ENCODE peak calls at places on chromosomes 3 and 15, in nine cellular contexts. K is heart left ventricle, N is HCT116, M is HepG2, G is adrenal gland, P is endothelial cell of umbilical vein, L is ovary, R is breast epithelium, C is uterus. Y is an unnamed sample.

GRCh38 chr3:180383332-180384020 is 218.5 kb upstream of the TTC14 start:
- DNase-seq in P (no peak), K (no peak), L (no peak), G (no peak), N (no peak), C (no peak), M (no peak), R (no peak), Y (no peak)

GRCh38 chr3:190721330-190721729 is 141.2 kb downstream of the GMNC start:
- DNase-seq in R (no peak), K (no peak), N (no peak), C (no peak), P (no peak), M (no peak), G (no peak), L (no peak), Y (no peak)

GRCh38 chr3:17544632-17545031 is 197.8 kb downstream of the TBC1D5 start:
- DNase-seq in R (no peak), L (no peak), N (no peak), G (no peak), M (no peak), K (no peak), C (no peak), P (no peak), Y (no peak)

GRCh38 chr3:156608601-156609000 is 53.7 kb upstream of the SSR3 start:
- DNase-seq in K (no peak), R (no peak), G (no peak), L (no peak), C (no peak), M (no peak), N (no peak), P (no peak), Y (no peak)

GRCh38 chr3:139597947-139598346 is 58.4 kb upstream of the RBP1 start:
- DNase-seq in L (no peak), N (no peak), G (no peak), C (no peak), P (no peak), R (no peak), M (no peak), K (no peak), Y (no peak)

GRCh38 chr3:32540899-32541298 is 29.8 kb downstream of the DYNC1LI1 start:
- DNase-seq in L (no peak), R (no peak), C (no peak), P (no peak), G (no peak), K (no peak), M (no peak), N (no peak), Y (no peak)

GRCh38 chr3:13130464-13131193 is 57.4 kb upstream of the IQSEC1 start:
- DNase-seq in R (no peak), G (no peak), M (no peak), N (no peak), C (no peak), K (no peak), L (no peak), P (no peak), Y (no peak)

GRCh38 chr15:94655249-94655648 is 423.9 kb downstream of the MCTP2 start:
- DNase-seq in L (no peak), N (no peak), P (no peak), R (no peak), G (no peak), M (no peak), K (no peak), C (no peak), Y (no peak)

GRCh38 chr3:188242426-188243123 is 88.6 kb downstream of the LPP start:
- DNase-seq in P (peak), C (no peak), R (no peak), G (no peak), M (no peak), L (no peak), K (no peak), N (no peak), Y (no peak)

GRCh38 chr15:39495871-39496459 is 84.9 kb upstream of the THBS1 start:
- DNase-seq in N (no peak), M (no peak), C (no peak), L (peak), P (no peak), K (no peak), R (no peak), G (no peak), Y (no peak)

GRCh38 chr15:90901799-90902655 is 1.1 kb upstream of the MAN2A2 start:
- DNase-seq in M (peak), L (peak), N (peak), R (peak), C (peak), P (peak), G (peak), K (peak), Y (peak)

GRCh38 chr3:45947361-45947760 is 4.1 kb downstream of the CXCR6 start:
- DNase-seq in L (no peak), N (no peak), R (no peak), C (no peak), K (no peak), G (no peak), P (no peak), M (no peak), Y (no peak)

GRCh38 chr3:10434938-10435336 is 70.4 kb downstream of the ATP2B2 start:
- DNase-seq in M (no peak), P (no peak), C (no peak), L (no peak), K (no peak), N (no peak), G (no peak), R (no peak), Y (no peak)

GRCh38 chr3:189013224-189013888 is 158.4 kb upstream of the TPRG1 start:
- DNase-seq in G (no peak), P (no peak), K (no peak), N (no peak), M (no peak), L (no peak), R (no peak), C (no peak), Y (no peak)

GRCh38 chr3:118151164-118151563 is 883.5 kb downstream of the IGSF11 start:
- DNase-seq in K (no peak), L (no peak), R (no peak), P (no peak), C (no peak), N (no peak), G (no peak), M (no peak), Y (no peak)

GRCh38 chr3:114447950-114448479 is 154.2 kb downstream of the TIGIT start:
- DNase-seq in R (no peak), C (no peak), L (no peak), N (no peak), K (no peak), G (no peak), P (no peak), M (no peak), Y (no peak)

GRCh38 chr3:138942861-138943623 is 3.9 kb downstream of the FOXL2 start:
- DNase-seq in P (no peak), C (no peak), G (no peak), L (peak), K (no peak), R (no peak), N (no peak), M (no peak), Y (no peak)

GRCh38 chr3:63795438-63795837 is 23.7 kb upstream of the C3orf49 start:
- DNase-seq in P (no peak), K (no peak), G (no peak), L (no peak), M (no peak), C (no peak), R (no peak), N (no peak), Y (no peak)

GRCh38 chr3:161577662-161578061 is 81.1 kb downstream of the OTOL1 start:
- DNase-seq in G (no peak), R (no peak), L (no peak), C (no peak), P (no peak), N (no peak), M (no peak), K (no peak), Y (no peak)

GRCh38 chr15:69117431-69117841 is 43.0 kb upstream of the GLCE start:
- DNase-seq in P (no peak), C (no peak), R (no peak), G (no peak), M (no peak), K (no peak), N (no peak), L (no peak), Y (no peak)

GRCh38 chr3:182259579-182259978 is 533.7 kb upstream of the ATP11B start:
- DNase-seq in K (peak), M (no peak), R (no peak), N (no peak), L (peak), P (peak), C (no peak), G (no peak), Y (no peak)
- TF ChIP-seq POLR2A in K (no peak), M (no peak), R (no peak), N (no peak), L (no peak), P (no peak), C (no peak), G (no peak), Y (no peak)

DNA sequence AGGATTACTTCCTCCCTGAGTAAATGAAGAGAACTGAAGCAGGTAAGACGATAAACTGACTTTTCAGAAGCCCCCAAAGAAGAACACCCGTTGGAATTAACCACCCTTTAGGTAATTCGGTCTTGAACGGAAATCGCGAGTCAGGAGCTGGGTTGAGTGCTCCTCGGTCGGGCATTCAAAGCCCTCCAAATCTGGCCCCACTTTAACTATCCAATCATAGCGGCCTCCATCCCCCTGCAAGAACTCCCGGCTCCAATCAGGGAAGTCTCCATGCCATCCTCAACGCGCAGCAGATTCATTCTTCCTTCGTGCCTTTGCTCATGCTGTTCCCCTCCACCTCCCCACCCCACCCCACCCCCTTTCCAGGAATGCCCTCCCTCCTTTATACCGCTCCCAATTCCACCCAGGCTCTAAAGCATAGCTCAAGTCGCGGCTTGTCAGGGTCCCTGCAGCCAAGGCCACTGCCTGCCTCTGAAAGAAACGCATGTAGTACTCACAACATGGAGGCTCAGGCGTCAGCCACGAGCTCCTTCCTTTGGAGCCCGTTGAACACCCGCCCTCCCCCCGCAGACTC is 645 bp upstream of the RFX7 start:
- DNase-seq in G (peak), R (no peak), L (peak), C (peak), P (peak), M (peak), N (no peak), K (peak), Y (no peak)
- TF ChIP-seq POLR2A in G (no peak), R (no peak), L (no peak), C (no peak), P (peak), M (peak), N (peak), K (no peak), Y (no peak)

DNA sequence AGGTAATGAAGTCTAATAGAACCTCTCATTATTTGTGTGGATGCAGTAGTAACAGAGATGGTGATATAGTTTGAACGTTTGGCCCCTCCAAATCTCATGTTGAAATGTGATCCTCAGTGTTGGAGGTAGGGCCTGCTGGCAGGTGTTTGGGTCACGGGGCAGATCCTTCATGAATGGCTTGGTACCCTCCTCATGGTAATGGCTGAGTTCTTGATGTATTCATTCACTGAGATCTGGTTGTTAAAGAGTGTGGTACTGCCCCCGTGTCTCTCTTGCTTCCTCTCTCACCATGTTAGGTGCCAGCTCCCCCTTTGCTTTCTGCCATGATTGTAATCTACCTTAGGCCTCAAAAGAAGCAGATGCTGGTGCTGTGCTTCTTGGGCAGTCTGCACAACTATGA is 606.8 kb downstream of the UNC13C start:
- DNase-seq in M (no peak), C (no peak), L (no peak), N (no peak), P (no peak), K (no peak), G (no peak), R (no peak), Y (no peak)
- TF ChIP-seq POLR2A in M (no peak), C (no peak), L (no peak), N (no peak), P (no peak), K (no peak), G (no peak), R (no peak), Y (no peak)

DNA sequence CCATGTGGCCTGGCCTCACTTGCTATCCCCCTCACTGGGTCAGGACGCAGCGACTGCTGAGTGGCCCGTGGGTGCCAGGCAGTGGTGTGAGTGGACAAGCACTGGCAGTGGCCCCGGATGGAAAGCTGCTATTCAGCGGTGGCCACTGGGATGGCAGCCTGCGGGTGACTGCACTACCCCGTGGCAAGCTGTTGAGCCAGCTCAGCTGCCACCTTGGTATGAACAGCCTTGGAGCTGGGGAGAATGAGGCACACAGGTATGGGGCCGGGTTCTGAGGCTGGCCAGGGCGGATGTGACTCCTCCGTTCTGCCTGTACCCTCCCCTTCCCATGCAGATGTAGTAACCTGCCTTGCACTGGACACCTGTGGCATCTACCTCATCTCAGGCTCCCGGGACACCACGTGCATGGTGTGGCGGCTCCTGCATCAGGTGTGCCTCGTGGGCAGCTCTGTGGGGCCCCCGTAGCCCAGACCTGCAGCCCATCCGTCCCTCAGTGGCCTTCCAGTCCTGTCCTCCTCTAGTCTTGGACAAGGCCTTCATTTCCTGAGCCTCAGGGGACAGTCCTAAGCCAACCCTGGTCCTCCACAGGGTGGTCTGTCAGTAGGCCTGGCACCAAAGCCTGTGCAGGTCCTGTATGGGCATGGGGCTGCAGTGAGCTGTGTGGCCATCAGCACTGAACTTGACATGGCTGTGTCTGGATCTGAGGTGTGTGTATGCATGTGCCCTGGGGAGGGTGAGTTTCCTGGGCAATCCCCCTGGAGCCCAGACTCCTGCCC is 28.2 kb downstream of the NBEAL2 start:
- DNase-seq in P (no peak), K (no peak), R (peak), C (peak), N (no peak), M (no peak), L (peak), G (no peak), Y (no peak)
- TF ChIP-seq POLR2A in P (no peak), K (no peak), R (no peak), C (no peak), N (no peak), M (no peak), L (no peak), G (no peak), Y (no peak)

Y was measured in H54.